ENCODE peak calls at places on chromosomes 5 and 9, in four cellular contexts. One of them, this sample, is unnamed.

GRCh38 chr5:170135796-170136490 is 30.2 kb downstream of the FOXI1 start:
- DNase-seq in H7: no peak
- DNase-seq in naive thymus-derived CD4-positive, alpha-beta T cell: no peak
- DNase-seq in mucosa of gallbladder: no peak
- DNase-seq in this sample: no peak

GRCh38 chr9:76642074-76642473 is 122.2 kb upstream of the PCA3 start:
- DNase-seq in H7: no peak
- DNase-seq in naive thymus-derived CD4-positive, alpha-beta T cell: no peak
- DNase-seq in mucosa of gallbladder: no peak
- DNase-seq in this sample: no peak

GRCh38 chr5:155485344-155485743 is 471.8 kb downstream of the KIF4B start:
- DNase-seq in H7: no peak
- DNase-seq in naive thymus-derived CD4-positive, alpha-beta T cell: no peak
- DNase-seq in mucosa of gallbladder: no peak
- DNase-seq in this sample: no peak

GRCh38 chr5:121805931-121806330 is 45.8 kb upstream of the FTMT start:
- DNase-seq in H7: no peak
- DNase-seq in naive thymus-derived CD4-positive, alpha-beta T cell: no peak
- DNase-seq in mucosa of gallbladder: no peak
- DNase-seq in this sample: no peak

GRCh38 chr5:157750320-157750719 is 6.8 kb downstream of the LSM11 start:
- DNase-seq in H7: no peak
- DNase-seq in naive thymus-derived CD4-positive, alpha-beta T cell: no peak
- DNase-seq in mucosa of gallbladder: no peak
- DNase-seq in this sample: no peak

GRCh38 chr9:89427621-89428221 is 70.2 kb downstream of the SEMA4D start:
- DNase-seq in H7: no peak
- DNase-seq in naive thymus-derived CD4-positive, alpha-beta T cell: peak
- DNase-seq in mucosa of gallbladder: no peak
- DNase-seq in this sample: no peak

GRCh38 chr9:134367796-134368490 is 41.7 kb downstream of the RXRA start:
- DNase-seq in H7: peak
- DNase-seq in naive thymus-derived CD4-positive, alpha-beta T cell: no peak
- DNase-seq in mucosa of gallbladder: no peak
- DNase-seq in this sample: no peak

GRCh38 chr9:107280543-107280942 is 2.5 kb upstream of the RAD23B start:
- DNase-seq in H7: no peak
- DNase-seq in naive thymus-derived CD4-positive, alpha-beta T cell: no peak
- DNase-seq in mucosa of gallbladder: no peak
- DNase-seq in this sample: no peak

GRCh38 chr5:163976691-163977090 is 471.3 kb downstream of the MAT2B start:
- DNase-seq in H7: no peak
- DNase-seq in naive thymus-derived CD4-positive, alpha-beta T cell: no peak
- DNase-seq in mucosa of gallbladder: no peak
- DNase-seq in this sample: no peak

GRCh38 chr9:114174557-114174875 is 19.2 kb downstream of the COL27A1 start:
- DNase-seq in H7: no peak
- DNase-seq in naive thymus-derived CD4-positive, alpha-beta T cell: no peak
- DNase-seq in mucosa of gallbladder: no peak
- DNase-seq in this sample: no peak

GRCh38 chr5:11384441-11385250 is 519.6 kb downstream of the CTNND2 start:
- DNase-seq in H7: peak
- DNase-seq in naive thymus-derived CD4-positive, alpha-beta T cell: no peak
- DNase-seq in mucosa of gallbladder: no peak
- DNase-seq in this sample: peak

GRCh38 chr9:16530669-16531461 is 339.6 kb downstream of the BNC2 start:
- DNase-seq in H7: no peak
- DNase-seq in naive thymus-derived CD4-positive, alpha-beta T cell: no peak
- DNase-seq in mucosa of gallbladder: no peak
- DNase-seq in this sample: no peak

GRCh38 chr5:72600401-72600981 is 93.3 kb upstream of the ZNF366 start:
- DNase-seq in H7: no peak
- DNase-seq in naive thymus-derived CD4-positive, alpha-beta T cell: no peak
- DNase-seq in mucosa of gallbladder: no peak
- DNase-seq in this sample: no peak

This sample was measured in testis.